ENCODE peak calls at places on chromosomes 13 and 19, in ten cellular contexts. H is IMR-90, Z is heart left ventricle, T is dorsolateral prefrontal cortex, Q is breast epithelium, D is OCI-LY7, Y is PC-3, E is brain microvascular endothelial cell, R is heart right ventricle, K is AG10803. F is an unnamed sample.

GRCh38 chr13:30154931-30155330 is 152.4 kb downstream of the KATNAL1 start:
- DNase-seq in Y (no peak), K (no peak), E (no peak), D (no peak), R (no peak), Z (no peak), T (no peak), H (no peak), Q (no peak), F (no peak)

GRCh38 chr13:90757127-90757680 is 590.3 kb upstream of the MIR17HG start:
- DNase-seq in Y (no peak), T (no peak), H (no peak), K (peak), Q (no peak), R (no peak), E (no peak), Z (no peak), D (no peak), F (peak)

GRCh38 chr13:81302125-81302524 is 961.2 kb upstream of the SPRY2 start:
- DNase-seq in Z (no peak), Y (no peak), R (no peak), E (no peak), H (no peak), Q (no peak), K (no peak), T (no peak), D (no peak), F (no peak)

GRCh38 chr13:97068146-97068545 is 73.9 kb upstream of the OXGR1 start:
- DNase-seq in E (peak), D (no peak), T (no peak), Q (no peak), R (no peak), Z (no peak), H (peak), Y (no peak), K (no peak), F (peak)

GRCh38 chr19:42253245-42254082 is 1.5 kb downstream of the ERF start:
- DNase-seq in Q (no peak), Z (peak), H (peak), D (peak), R (peak), T (peak), E (no peak), Y (peak), K (peak), F (peak)

GRCh38 chr19:16860118-16860517 is 28.7 kb upstream of the F2RL3 start:
- DNase-seq in H (no peak), R (no peak), D (no peak), Q (no peak), Y (no peak), E (no peak), K (peak), T (no peak), Z (no peak), F (no peak)

GRCh38 chr13:109783447-109783814 is 3.0 kb downstream of the IRS2 start:
- DNase-seq in R (no peak), K (no peak), Q (no peak), Y (peak), H (no peak), Z (no peak), D (no peak), E (no peak), T (no peak), F (no peak)

GRCh38 chr13:77215543-77215942 is 111.4 kb downstream of the MYCBP2 start:
- DNase-seq in R (no peak), Z (no peak), K (no peak), Y (no peak), T (no peak), Q (no peak), H (no peak), E (no peak), D (no peak), F (no peak)

GRCh38 chr19:48794291-48794690 is 16.5 kb downstream of the BCAT2 start:
- DNase-seq in Q (no peak), E (no peak), D (no peak), R (no peak), K (no peak), Z (no peak), H (no peak), T (no peak), Y (no peak), F (no peak)

GRCh38 chr13:112967666-112968379 is 1.2 kb upstream of the MCF2L start:
- DNase-seq in D (no peak), Z (no peak), K (peak), T (peak), R (no peak), Q (peak), E (no peak), H (no peak), Y (no peak), F (no peak)

GRCh38 chr19:27774337-27774736 is 1438.6 kb downstream of the UQCRFS1 start:
- DNase-seq in T (no peak), K (no peak), E (no peak), H (no peak), Q (no peak), Y (peak), Z (no peak), R (no peak), D (peak), F (no peak)

GRCh38 chr13:57633950-57634828 is 2.6 kb downstream of the PCDH17 start:
- DNase-seq in E (no peak), T (no peak), Z (peak), R (peak), D (no peak), K (no peak), Q (no peak), Y (no peak), H (no peak), F (no peak)

GRCh38 chr13:79654520-79654919 is 173.6 kb downstream of the NDFIP2 start:
- DNase-seq in K (no peak), R (no peak), Z (no peak), T (no peak), E (no peak), H (no peak), D (no peak), Q (no peak), Y (no peak), F (no peak)

GRCh38 chr13:74040200-74040599 is 94.0 kb downstream of the KLF12 start:
- DNase-seq in E (peak), Q (no peak), H (peak), Z (peak), R (peak), T (no peak), K (no peak), D (peak), Y (peak), F (peak)

GRCh38 chr13:44088409-44088808 is 208.7 kb downstream of the LACC1 start:
- DNase-seq in Z (no peak), H (no peak), Q (no peak), D (no peak), E (no peak), R (no peak), Y (no peak), T (no peak), K (no peak), F (no peak)

GRCh38 chr13:51559916-51560315 is 24.3 kb upstream of the WDFY2 start:
- DNase-seq in T (no peak), Y (no peak), H (no peak), D (no peak), R (no peak), E (no peak), K (no peak), Q (no peak), Z (no peak), F (no peak)

GRCh38 chr19:37986048-37986750 is 79.2 kb downstream of the SIPA1L3 start:
- DNase-seq in T (no peak), R (no peak), D (peak), Q (no peak), H (no peak), K (no peak), Y (no peak), E (no peak), Z (no peak), F (no peak)

GRCh38 chr19:8731428-8732169 is 10.2 kb downstream of the OR2Z1 start:
- DNase-seq in K (no peak), D (no peak), Z (no peak), E (no peak), H (no peak), T (no peak), Y (peak), Q (no peak), R (no peak), F (no peak)

GRCh38 chr19:34254552-34255432 is at the start of gene GARRE1:
- DNase-seq in Z (peak), D (peak), H (peak), T (peak), Y (no peak), K (no peak), E (no peak), Q (no peak), R (peak), F (no peak)

GRCh38 chr19:48997972-48998371 is 4.3 kb downstream of the RUVBL2 start:
- DNase-seq in T (no peak), Q (no peak), K (peak), H (peak), D (peak), Z (no peak), E (peak), Y (peak), R (no peak), F (peak)

GRCh38 chr19:44570984-44571684 is 41.7 kb upstream of the CEACAM20 start:
- DNase-seq in T (peak), Z (peak), R (no peak), D (peak), Q (no peak), H (peak), E (peak), Y (peak), K (peak), F (peak)
- TF ChIP-seq CTCF in T (peak), Z (peak), R (peak), D (peak), Q (peak), H (peak), E (peak), Y (peak), K (peak), F (peak)

GRCh38 chr19:32287811-32288227 is 57.6 kb upstream of the ZNF507 start:
- DNase-seq in T (peak), Q (no peak), R (peak), D (peak), H (peak), Z (peak), K (peak), Y (peak), E (peak), F (peak)
- H3K4me3 ChIP-seq in T (no peak), Q (peak), R (no peak), D (no peak), H (no peak), Z (no peak), K (no peak), Y (no peak), E (no peak), F (no peak)

DNA sequence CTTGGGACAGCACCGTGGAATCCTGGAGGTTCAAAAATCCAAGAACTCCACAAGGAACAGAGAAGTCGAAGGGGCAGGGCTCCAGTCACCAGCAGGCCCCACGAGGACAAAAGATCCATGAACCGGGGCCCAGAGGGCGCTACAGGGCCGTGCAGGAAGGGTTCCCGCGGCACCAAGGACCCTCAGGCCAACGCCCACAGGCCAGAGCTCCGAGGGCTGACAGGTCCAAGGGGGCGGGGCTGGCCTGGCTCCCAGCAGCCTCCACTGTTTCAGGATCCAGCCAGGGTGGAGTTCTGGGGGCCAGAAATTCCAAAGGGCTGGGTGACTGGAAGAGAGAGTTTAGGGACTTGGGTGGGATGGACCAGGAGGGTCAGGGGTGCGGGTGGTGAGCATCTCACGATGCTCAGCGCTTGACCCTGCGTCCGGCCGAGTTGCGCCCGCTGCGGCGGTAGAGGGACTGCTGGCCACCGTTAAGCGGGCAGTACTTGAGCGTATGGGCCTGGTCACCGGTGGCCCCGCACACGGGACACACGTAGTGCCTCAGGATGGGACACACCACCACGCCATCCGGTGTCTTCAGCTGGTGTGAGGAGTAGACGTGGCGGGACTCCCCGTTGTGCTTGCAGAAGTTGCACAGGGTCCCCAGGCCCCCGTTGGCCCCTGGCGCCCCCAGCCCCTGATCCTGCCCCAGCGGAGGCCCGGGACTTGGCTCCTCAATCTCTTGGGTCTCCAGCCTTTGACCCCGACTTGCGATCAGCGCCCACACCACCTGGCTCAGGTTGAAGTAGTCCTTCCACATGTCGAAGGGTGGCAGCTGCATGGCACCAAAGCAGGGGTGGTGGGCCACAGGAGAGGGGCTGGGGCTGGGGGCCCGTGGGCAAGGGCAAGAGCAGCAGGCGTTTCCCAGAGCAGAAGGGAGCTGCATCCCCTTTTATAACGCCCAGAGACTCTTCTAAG is at the start of gene NANOS2:
- DNase-seq in Q (no peak), Y (peak), Z (peak), D (peak), T (no peak), R (peak), E (no peak), H (no peak), K (no peak), F (no peak)
- TF ChIP-seq CTCF in Q (no peak), Y (peak), Z (peak), D (peak), T (peak), R (peak), E (peak), H (no peak), K (no peak), F (peak)

GRCh38 chr19:1163283-1163933 is 10.7 kb downstream of the SBNO2 start:
- DNase-seq in T (no peak), Y (no peak), H (no peak), K (no peak), R (peak), D (no peak), Z (peak), Q (no peak), E (no peak), F (no peak)
- H3K4me3 ChIP-seq in T (no peak), Y (no peak), H (no peak), K (no peak), R (peak), D (no peak), Z (peak), Q (peak), E (no peak), F (no peak)

DNA sequence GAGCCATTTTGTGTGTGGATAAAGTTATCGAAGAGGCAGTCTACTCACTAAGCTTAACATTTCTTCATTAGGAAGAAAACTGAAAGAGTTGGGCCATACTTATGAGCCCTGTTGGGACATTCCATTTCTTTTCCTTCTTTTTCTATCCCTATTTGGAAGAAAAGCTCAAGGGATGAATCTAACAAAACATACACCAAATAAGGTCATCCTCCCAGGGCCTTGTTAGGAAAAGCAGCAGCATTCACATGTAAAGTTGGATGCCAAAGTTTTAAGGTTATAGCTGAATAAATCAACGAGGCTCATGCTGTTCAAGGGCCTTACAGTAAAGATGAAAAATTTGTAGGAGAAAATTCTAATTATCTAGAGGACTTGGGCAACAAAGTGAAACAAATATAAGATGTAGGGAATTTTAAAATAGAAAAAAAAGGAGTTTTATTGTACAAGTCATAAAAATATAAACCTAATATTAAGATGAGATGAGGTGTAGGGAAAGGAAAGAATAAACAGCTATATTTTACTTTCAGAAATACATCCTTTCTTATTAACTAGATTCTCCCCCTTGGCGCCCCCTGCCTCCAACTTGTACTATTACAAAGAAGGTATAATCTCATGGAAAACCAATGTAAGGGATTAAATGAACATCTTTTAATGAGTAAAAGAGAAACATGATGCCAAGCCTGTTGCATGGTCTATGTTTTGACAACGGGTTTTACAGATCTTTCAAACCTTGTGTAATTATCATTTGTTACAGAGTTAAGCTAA is 160.4 kb downstream of the PCDH20 start:
- DNase-seq in Y (peak), R (no peak), H (no peak), T (no peak), E (no peak), Q (no peak), K (no peak), D (peak), Z (no peak), F (peak)
- TF ChIP-seq CTCF in Y (peak), R (no peak), H (peak), T (no peak), E (peak), Q (no peak), K (no peak), D (peak), Z (peak), F (peak)

GRCh38 chr19:14058182-14059092 is 3.4 kb downstream of the PALM3 start:
- DNase-seq in Y (no peak), Q (no peak), R (no peak), Z (no peak), K (no peak), H (no peak), D (no peak), E (no peak), T (no peak), F (no peak)
- H3K4me3 ChIP-seq in Y (peak), Q (peak), R (no peak), Z (no peak), K (peak), H (no peak), D (no peak), E (no peak), T (no peak), F (peak)

F was measured in astrocyte of the spinal cord.